ENCODE peak calls at places on chromosome 16, in seven cellular contexts. W is right lobe of liver; E is T follicular helper cell; A is HTR-8/SVneo; U is activated T-helper 9 cell treated with anti-CD3 and anti-CD28 coated beads, Interleukin-2, amount 50 U/mL, for 16 hours; S is type B pancreatic cell; Z is AG09319. K is an unnamed sample.

GRCh38 chr16:58001781-58002410 is 689 bp downstream of the USB1 start:
- DNase-seq in Z (no peak), U (no peak), S (no peak), E (no peak), A (no peak), W (no peak), K (no peak)

GRCh38 chr16:1458977-1459341 is 14.6 kb upstream of the CCDC154 start:
- DNase-seq in A (no peak), E (no peak), W (no peak), U (no peak), Z (no peak), S (peak; percentile 69), K (no peak)

GRCh38 chr16:30524575-30525571 is 1.5 kb downstream of the ZNF768 start:
- DNase-seq in E (no peak), Z (no peak), A (no peak), S (no peak), U (no peak), W (no peak), K (no peak)

GRCh38 chr16:12132290-12132689 is 155.8 kb downstream of the SNX29 start:
- DNase-seq in E (no peak), W (no peak), S (no peak), U (no peak), A (no peak), Z (no peak), K (no peak)

GRCh38 chr16:27189335-27189972 is 13.9 kb upstream of the KDM8 start:
- DNase-seq in W (peak; percentile 95), A (no peak), Z (no peak), U (no peak), S (no peak), E (no peak), K (no peak)

GRCh38 chr16:87652386-87652785 is 50.1 kb downstream of the JPH3 start:
- DNase-seq in Z (no peak), W (no peak), S (no peak), A (no peak), U (no peak), E (no peak), K (no peak)

GRCh38 chr16:55249361-55249760 is 74.6 kb upstream of the IRX6 start:
- DNase-seq in S (no peak), A (no peak), E (no peak), W (no peak), Z (no peak), U (no peak), K (no peak)

GRCh38 chr16:3952342-3953131 is 72.0 kb upstream of the CREBBP start:
- DNase-seq in A (no peak), U (no peak), S (no peak), Z (no peak), E (no peak), W (no peak), K (no peak)

GRCh38 chr16:82653550-82654511 is 27.1 kb downstream of the CDH13 start:
- DNase-seq in W (no peak), Z (peak; percentile 61), E (peak; percentile 14), A (peak; percentile 77), S (no peak), U (peak; percentile 24), K (peak; percentile 40)

GRCh38 chr16:75938818-75939217 is 212.5 kb upstream of the CPHXL start:
- DNase-seq in W (no peak), E (no peak), U (no peak), S (no peak), Z (no peak), A (no peak), K (no peak)

GRCh38 chr16:22663389-22664064 is 150.4 kb upstream of the HS3ST2 start:
- DNase-seq in W (no peak), S (no peak), E (no peak), Z (no peak), U (no peak), A (no peak), K (no peak)

GRCh38 chr16:54422569-54422978 is 136.0 kb upstream of the IRX3 start:
- DNase-seq in U (no peak), E (no peak), A (no peak), S (no peak), Z (no peak), W (no peak), K (no peak)

GRCh38 chr16:72876221-72876620 is 171.7 kb downstream of the ZFHX3 start:
- DNase-seq in A (no peak), U (no peak), S (no peak), Z (no peak), E (no peak), W (no peak), K (no peak)

GRCh38 chr16:30660424-30661251 is 2.4 kb downstream of the FBRS start:
- DNase-seq in U (peak; percentile 75), W (no peak), S (no peak), A (no peak), E (peak; percentile 77), Z (no peak), K (peak; percentile 71)

GRCh38 chr16:69123894-69124293 is 8.5 kb downstream of the CHTF8 start:
- DNase-seq in S (no peak), A (no peak), U (peak; percentile 42), W (no peak), Z (peak; percentile 40), E (peak; percentile 61), K (peak; percentile 52)

GRCh38 chr16:89670496-89671431 is 13.1 kb downstream of the SPATA33 start:
- DNase-seq in A (no peak), U (no peak), S (no peak), E (no peak), Z (no peak), W (no peak), K (no peak)

GRCh38 chr16:73172621-73173312 is 124.8 kb upstream of the ZFHX3 start:
- DNase-seq in Z (peak; percentile 98), U (no peak), A (peak; percentile 56), E (no peak), S (peak; percentile 74), W (peak; percentile 76), K (no peak)

GRCh38 chr16:56262148-56262878 is 71.0 kb downstream of the GNAO1 start:
- DNase-seq in A (no peak), Z (no peak), S (no peak), U (peak; percentile 41), W (no peak), E (peak; percentile 50), K (peak; percentile 73)

GRCh38 chr16:8548166-8548565 is 42.1 kb downstream of the TMEM114 start:
- DNase-seq in W (no peak), E (no peak), U (no peak), A (no peak), S (no peak), Z (no peak), K (no peak)

GRCh38 chr16:89093602-89094251 is at the start of gene ACSF3:
- DNase-seq in U (peak; percentile 60), S (no peak), E (peak; percentile 48), A (peak; percentile 61), Z (peak; percentile 5), W (peak; percentile 66), K (peak; percentile 38)

GRCh38 chr16:88870608-88871348 is 4.3 kb upstream of the PABPN1L start:
- DNase-seq in A (no peak), U (no peak), S (no peak), E (no peak), W (no peak), Z (no peak), K (no peak)

GRCh38 chr16:11354407-11354732 is 9.1 kb downstream of the RMI2 start:
- DNase-seq in U (no peak), E (no peak), A (no peak), Z (no peak), S (no peak), W (no peak), K (no peak)

GRCh38 chr16:85835227-85835751 is 35.8 kb downstream of the COX4I1 start:
- DNase-seq in U (no peak), S (no peak), W (no peak), Z (no peak), E (no peak), A (no peak), K (no peak)

GRCh38 chr16:87344931-87345631 is 27.9 kb upstream of the C16orf95 start:
- DNase-seq in E (peak; percentile 40), W (no peak), Z (no peak), A (no peak), S (no peak), U (peak; percentile 22), K (peak; percentile 32)

GRCh38 chr16:11632455-11632921 is 35.8 kb upstream of the SNN start:
- DNase-seq in Z (peak; percentile 66), E (no peak), U (no peak), A (peak; percentile 63), W (peak; percentile 61), S (no peak), K (no peak)

GRCh38 chr16:68421076-68421475 is 27.2 kb downstream of the SMPD3 start:
- DNase-seq in E (no peak), S (no peak), U (no peak), Z (no peak), A (no peak), W (no peak), K (no peak)